ENCODE peak calls at places on chromosomes 4 and X, in nine cellular contexts. One of them, this sample, is unnamed.

GRCh38 chr4:89308161-89308500 is 531 bp upstream of the GPRIN3 start:
- DNase-seq in brain microvascular endothelial cell: no peak
- DNase-seq in LoVo: no peak
- DNase-seq in glutamatergic neuron: no peak
- DNase-seq in NCI-H446: no peak
- DNase-seq in BJ: no peak
- DNase-seq in effector memory CD8-positive, alpha-beta T cell: no peak
- DNase-seq in lower lobe of right lung: no peak
- DNase-seq in aorta: no peak
- DNase-seq in this sample: no peak

GRCh38 chrX:100341111-100341510 is 69.0 kb downstream of the PCDH19 start:
- DNase-seq in BJ: no peak
- DNase-seq in LoVo: no peak
- DNase-seq in aorta: no peak
- DNase-seq in glutamatergic neuron: no peak
- DNase-seq in lower lobe of right lung: no peak
- DNase-seq in effector memory CD8-positive, alpha-beta T cell: no peak
- DNase-seq in brain microvascular endothelial cell: no peak
- DNase-seq in NCI-H446: no peak
- DNase-seq in this sample: no peak

GRCh38 chr4:186105721-186106335 is 1.3 kb downstream of the FAM149A start:
- DNase-seq in brain microvascular endothelial cell: no peak
- DNase-seq in effector memory CD8-positive, alpha-beta T cell: no peak
- DNase-seq in LoVo: peak
- DNase-seq in lower lobe of right lung: no peak
- DNase-seq in NCI-H446: no peak
- DNase-seq in BJ: no peak
- DNase-seq in aorta: no peak
- DNase-seq in glutamatergic neuron: no peak
- DNase-seq in this sample: no peak

GRCh38 chr4:89416968-89417367 is 109.4 kb upstream of the GPRIN3 start:
- DNase-seq in brain microvascular endothelial cell: no peak
- DNase-seq in BJ: no peak
- DNase-seq in effector memory CD8-positive, alpha-beta T cell: no peak
- DNase-seq in LoVo: peak
- DNase-seq in NCI-H446: no peak
- DNase-seq in aorta: no peak
- DNase-seq in lower lobe of right lung: no peak
- DNase-seq in glutamatergic neuron: no peak
- DNase-seq in this sample: no peak

GRCh38 chrX:13293700-13294099 is 26.2 kb downstream of the ATXN3L start:
- DNase-seq in lower lobe of right lung: no peak
- DNase-seq in effector memory CD8-positive, alpha-beta T cell: no peak
- DNase-seq in BJ: no peak
- DNase-seq in LoVo: peak
- DNase-seq in NCI-H446: no peak
- DNase-seq in aorta: no peak
- DNase-seq in glutamatergic neuron: no peak
- DNase-seq in brain microvascular endothelial cell: no peak
- DNase-seq in this sample: no peak

GRCh38 chr4:117983541-117984451 is 50.5 kb upstream of the NDST3 start:
- DNase-seq in glutamatergic neuron: no peak
- DNase-seq in effector memory CD8-positive, alpha-beta T cell: no peak
- DNase-seq in LoVo: no peak
- DNase-seq in brain microvascular endothelial cell: no peak
- DNase-seq in aorta: no peak
- DNase-seq in BJ: no peak
- DNase-seq in lower lobe of right lung: no peak
- DNase-seq in NCI-H446: no peak
- DNase-seq in this sample: no peak

GRCh38 chrX:20461576-20461975 is 194.9 kb upstream of the RPS6KA3 start:
- DNase-seq in effector memory CD8-positive, alpha-beta T cell: no peak
- DNase-seq in BJ: no peak
- DNase-seq in NCI-H446: peak
- DNase-seq in lower lobe of right lung: no peak
- DNase-seq in brain microvascular endothelial cell: no peak
- DNase-seq in LoVo: no peak
- DNase-seq in aorta: no peak
- DNase-seq in glutamatergic neuron: no peak
- DNase-seq in this sample: no peak

GRCh38 chr4:110292994-110293744 is 94.8 kb upstream of the ELOVL6 start:
- DNase-seq in glutamatergic neuron: no peak
- DNase-seq in LoVo: no peak
- DNase-seq in lower lobe of right lung: no peak
- DNase-seq in aorta: no peak
- DNase-seq in effector memory CD8-positive, alpha-beta T cell: no peak
- DNase-seq in brain microvascular endothelial cell: no peak
- DNase-seq in NCI-H446: no peak
- DNase-seq in BJ: no peak
- DNase-seq in this sample: no peak

GRCh38 chrX:145213504-145213903 is 33.8 kb upstream of the SPANXN1 start:
- DNase-seq in aorta: no peak
- DNase-seq in LoVo: no peak
- DNase-seq in effector memory CD8-positive, alpha-beta T cell: no peak
- DNase-seq in lower lobe of right lung: no peak
- DNase-seq in NCI-H446: no peak
- DNase-seq in glutamatergic neuron: peak
- DNase-seq in BJ: no peak
- DNase-seq in brain microvascular endothelial cell: peak
- DNase-seq in this sample: no peak

GRCh38 chr4:101604976-101605375 is 185.6 kb upstream of the BANK1 start:
- DNase-seq in lower lobe of right lung: no peak
- DNase-seq in effector memory CD8-positive, alpha-beta T cell: no peak
- DNase-seq in LoVo: no peak
- DNase-seq in aorta: no peak
- DNase-seq in brain microvascular endothelial cell: no peak
- DNase-seq in NCI-H446: peak
- DNase-seq in BJ: no peak
- DNase-seq in glutamatergic neuron: no peak
- DNase-seq in this sample: no peak

GRCh38 chr4:174702974-174703478 is 126.0 kb downstream of the GLRA3 start:
- DNase-seq in effector memory CD8-positive, alpha-beta T cell: no peak
- DNase-seq in glutamatergic neuron: no peak
- DNase-seq in aorta: no peak
- DNase-seq in NCI-H446: no peak
- DNase-seq in brain microvascular endothelial cell: peak
- DNase-seq in BJ: no peak
- DNase-seq in lower lobe of right lung: no peak
- DNase-seq in LoVo: no peak
- DNase-seq in this sample: no peak

GRCh38 chrX:78029663-78030062 is 60.2 kb upstream of the PGAM4 start:
- DNase-seq in aorta: no peak
- DNase-seq in glutamatergic neuron: peak
- DNase-seq in BJ: no peak
- DNase-seq in lower lobe of right lung: no peak
- DNase-seq in effector memory CD8-positive, alpha-beta T cell: no peak
- DNase-seq in NCI-H446: peak
- DNase-seq in LoVo: peak
- DNase-seq in brain microvascular endothelial cell: peak
- DNase-seq in this sample: no peak

GRCh38 chr4:2261110-2261852 is 628 bp downstream of the MXD4 start:
- DNase-seq in lower lobe of right lung: peak
- DNase-seq in effector memory CD8-positive, alpha-beta T cell: peak
- DNase-seq in LoVo: peak
- DNase-seq in NCI-H446: peak
- DNase-seq in aorta: peak
- DNase-seq in BJ: no peak
- DNase-seq in glutamatergic neuron: peak
- DNase-seq in brain microvascular endothelial cell: no peak
- DNase-seq in this sample: no peak

GRCh38 chr4:153071953-153072622 is 132.2 kb upstream of the TRIM2 start:
- DNase-seq in LoVo: no peak
- DNase-seq in aorta: no peak
- DNase-seq in brain microvascular endothelial cell: no peak
- DNase-seq in lower lobe of right lung: no peak
- DNase-seq in glutamatergic neuron: no peak
- DNase-seq in NCI-H446: no peak
- DNase-seq in effector memory CD8-positive, alpha-beta T cell: no peak
- DNase-seq in BJ: no peak
- DNase-seq in this sample: no peak

GRCh38 chr4:74097631-74098550 is 1.1 kb downstream of the CXCL2 start:
- DNase-seq in glutamatergic neuron: no peak
- DNase-seq in LoVo: no peak
- DNase-seq in NCI-H446: no peak
- DNase-seq in brain microvascular endothelial cell: no peak
- DNase-seq in aorta: no peak
- DNase-seq in effector memory CD8-positive, alpha-beta T cell: no peak
- DNase-seq in BJ: no peak
- DNase-seq in lower lobe of right lung: no peak
- DNase-seq in this sample: no peak

GRCh38 chrX:21509912-21510311 is 135.7 kb downstream of the CNKSR2 start:
- DNase-seq in LoVo: no peak
- DNase-seq in NCI-H446: peak
- DNase-seq in effector memory CD8-positive, alpha-beta T cell: no peak
- DNase-seq in aorta: no peak
- DNase-seq in lower lobe of right lung: no peak
- DNase-seq in brain microvascular endothelial cell: no peak
- DNase-seq in glutamatergic neuron: no peak
- DNase-seq in BJ: peak
- DNase-seq in this sample: no peak

GRCh38 chr4:147825451-147826287 is 93.8 kb downstream of the ARHGAP10 start:
- DNase-seq in NCI-H446: no peak
- DNase-seq in glutamatergic neuron: no peak
- DNase-seq in aorta: no peak
- DNase-seq in brain microvascular endothelial cell: peak
- DNase-seq in LoVo: no peak
- DNase-seq in BJ: no peak
- DNase-seq in lower lobe of right lung: no peak
- DNase-seq in effector memory CD8-positive, alpha-beta T cell: no peak
- DNase-seq in this sample: no peak

GRCh38 chr4:150173420-150173819 is 95.2 kb downstream of the DCLK2 start:
- DNase-seq in LoVo: no peak
- DNase-seq in NCI-H446: peak
- DNase-seq in lower lobe of right lung: no peak
- DNase-seq in brain microvascular endothelial cell: no peak
- DNase-seq in BJ: no peak
- DNase-seq in glutamatergic neuron: no peak
- DNase-seq in effector memory CD8-positive, alpha-beta T cell: no peak
- DNase-seq in aorta: no peak
- DNase-seq in this sample: no peak

GRCh38 chrX:41922694-41923171 is 621 bp downstream of the CASK start:
- DNase-seq in brain microvascular endothelial cell: no peak
- DNase-seq in BJ: no peak
- DNase-seq in lower lobe of right lung: peak
- DNase-seq in effector memory CD8-positive, alpha-beta T cell: no peak
- DNase-seq in NCI-H446: peak
- DNase-seq in LoVo: no peak
- DNase-seq in aorta: peak
- DNase-seq in glutamatergic neuron: peak
- DNase-seq in this sample: no peak

GRCh38 chr4:51851090-51851936 is 8.4 kb downstream of the DCUN1D4 start:
- DNase-seq in BJ: no peak
- DNase-seq in brain microvascular endothelial cell: no peak
- DNase-seq in lower lobe of right lung: no peak
- DNase-seq in aorta: no peak
- DNase-seq in NCI-H446: no peak
- DNase-seq in LoVo: no peak
- DNase-seq in glutamatergic neuron: no peak
- DNase-seq in effector memory CD8-positive, alpha-beta T cell: no peak
- DNase-seq in this sample: no peak

GRCh38 chr4:23874536-23874901 is 15.3 kb downstream of the PPARGC1A start:
- DNase-seq in effector memory CD8-positive, alpha-beta T cell: no peak
- DNase-seq in LoVo: no peak
- DNase-seq in lower lobe of right lung: no peak
- DNase-seq in BJ: no peak
- DNase-seq in glutamatergic neuron: no peak
- DNase-seq in NCI-H446: no peak
- DNase-seq in brain microvascular endothelial cell: no peak
- DNase-seq in aorta: no peak
- DNase-seq in this sample: no peak

GRCh38 chr4:32135642-32136041 is 1415.5 kb downstream of the PCDH7 start:
- DNase-seq in BJ: peak
- DNase-seq in LoVo: no peak
- DNase-seq in glutamatergic neuron: no peak
- DNase-seq in brain microvascular endothelial cell: no peak
- DNase-seq in effector memory CD8-positive, alpha-beta T cell: no peak
- DNase-seq in lower lobe of right lung: no peak
- DNase-seq in aorta: no peak
- DNase-seq in NCI-H446: no peak
- DNase-seq in this sample: no peak

GRCh38 chr4:22510750-22511149 is 5.1 kb downstream of the ADGRA3 start:
- DNase-seq in NCI-H446: no peak
- DNase-seq in aorta: no peak
- DNase-seq in lower lobe of right lung: no peak
- DNase-seq in brain microvascular endothelial cell: no peak
- DNase-seq in LoVo: no peak
- DNase-seq in BJ: no peak
- DNase-seq in glutamatergic neuron: no peak
- DNase-seq in effector memory CD8-positive, alpha-beta T cell: no peak
- DNase-seq in this sample: no peak

GRCh38 chr4:16168710-16169388 is 57.4 kb downstream of the TAPT1 start:
- DNase-seq in aorta: no peak
- DNase-seq in brain microvascular endothelial cell: no peak
- DNase-seq in glutamatergic neuron: no peak
- DNase-seq in effector memory CD8-positive, alpha-beta T cell: no peak
- DNase-seq in LoVo: no peak
- DNase-seq in lower lobe of right lung: no peak
- DNase-seq in NCI-H446: no peak
- DNase-seq in BJ: no peak
- DNase-seq in this sample: no peak

GRCh38 chr4:38242822-38243384 is 282.7 kb downstream of the PTTG2 start:
- DNase-seq in effector memory CD8-positive, alpha-beta T cell: no peak
- DNase-seq in BJ: no peak
- DNase-seq in LoVo: no peak
- DNase-seq in lower lobe of right lung: no peak
- DNase-seq in brain microvascular endothelial cell: no peak
- DNase-seq in aorta: no peak
- DNase-seq in glutamatergic neuron: no peak
- DNase-seq in NCI-H446: no peak
- DNase-seq in this sample: no peak

GRCh38 chr4:133147365-133147821 is 1.7 kb upstream of the PCDH10 start:
- DNase-seq in LoVo: no peak
- DNase-seq in lower lobe of right lung: no peak
- DNase-seq in BJ: no peak
- DNase-seq in aorta: peak
- DNase-seq in NCI-H446: no peak
- DNase-seq in glutamatergic neuron: no peak
- DNase-seq in brain microvascular endothelial cell: peak
- DNase-seq in effector memory CD8-positive, alpha-beta T cell: no peak
- DNase-seq in this sample: no peak

GRCh38 chrX:78024349-78025108 is 55.1 kb upstream of the PGAM4 start:
- DNase-seq in BJ: no peak
- DNase-seq in NCI-H446: no peak
- DNase-seq in LoVo: peak
- DNase-seq in brain microvascular endothelial cell: no peak
- DNase-seq in effector memory CD8-positive, alpha-beta T cell: peak
- DNase-seq in lower lobe of right lung: peak
- DNase-seq in aorta: peak
- DNase-seq in glutamatergic neuron: no peak
- DNase-seq in this sample: no peak

GRCh38 chr4:153218961-153219360 is 14.7 kb downstream of the TRIM2 start:
- DNase-seq in effector memory CD8-positive, alpha-beta T cell: no peak
- DNase-seq in glutamatergic neuron: no peak
- DNase-seq in LoVo: peak
- DNase-seq in NCI-H446: no peak
- DNase-seq in lower lobe of right lung: no peak
- DNase-seq in BJ: no peak
- DNase-seq in brain microvascular endothelial cell: no peak
- DNase-seq in aorta: no peak
- DNase-seq in this sample: no peak

GRCh38 chr4:8771258-8771590 is 100.4 kb downstream of the HMX1 start:
- DNase-seq in effector memory CD8-positive, alpha-beta T cell: no peak
- DNase-seq in LoVo: no peak
- DNase-seq in lower lobe of right lung: peak
- DNase-seq in aorta: peak
- DNase-seq in NCI-H446: no peak
- DNase-seq in brain microvascular endothelial cell: no peak
- DNase-seq in glutamatergic neuron: peak
- DNase-seq in BJ: no peak
- DNase-seq in this sample: no peak

GRCh38 chrX:50813843-50814661 is at the start of gene SHROOM4:
- DNase-seq in brain microvascular endothelial cell: peak
- DNase-seq in effector memory CD8-positive, alpha-beta T cell: no peak
- DNase-seq in glutamatergic neuron: peak
- DNase-seq in NCI-H446: no peak
- DNase-seq in LoVo: no peak
- DNase-seq in lower lobe of right lung: peak
- DNase-seq in aorta: peak
- DNase-seq in BJ: no peak
- DNase-seq in this sample: no peak

GRCh38 chrX:40179333-40179732 is 81.6 kb upstream of the BCOR start:
- DNase-seq in glutamatergic neuron: no peak
- DNase-seq in LoVo: no peak
- DNase-seq in BJ: no peak
- DNase-seq in aorta: no peak
- DNase-seq in brain microvascular endothelial cell: no peak
- DNase-seq in NCI-H446: no peak
- DNase-seq in effector memory CD8-positive, alpha-beta T cell: no peak
- DNase-seq in lower lobe of right lung: no peak
- DNase-seq in this sample: no peak